ENCODE peak calls at places on chromosome 12, in ten cellular contexts. Y, V, L, O, S, J, H, B, A and D are unnamed samples. For H3K36me3 and H3K27me3, the result is how much of the 10 kb centered on the place peaks cover.

GRCh38 chr12:43206396-43206795 is 345.6 kb downstream of the ADAMTS20 start:
- DNase-seq in J (no peak), L (no peak), S (peak), B (no peak), Y (no peak), H (no peak), A (no peak), O (no peak), V (no peak), D (no peak)

GRCh38 chr12:81930037-81930436 is 170.9 kb upstream of the PPFIA2 start:
- DNase-seq in L (no peak), V (no peak), B (no peak), A (no peak), O (no peak), Y (no peak), J (no peak), S (no peak), H (no peak), D (no peak)

GRCh38 chr12:77324763-77325468 is 259.5 kb upstream of the E2F7 start:
- DNase-seq in V (no peak), J (peak), Y (peak), A (peak), B (peak), O (peak), H (no peak), L (peak), S (peak), D (peak)

GRCh38 chr12:8562310-8562709 is 21.6 kb upstream of the CLEC4E start:
- DNase-seq in H (no peak), L (no peak), A (peak), O (no peak), Y (no peak), J (no peak), V (peak), S (no peak), B (no peak), D (no peak)

GRCh38 chr12:16323638-16324037 is 23.8 kb upstream of the MGST1 start:
- DNase-seq in H (no peak), A (no peak), L (no peak), V (no peak), Y (no peak), S (no peak), B (no peak), O (no peak), J (no peak), D (no peak)

GRCh38 chr12:78385541-78385940 is 479.0 kb upstream of the SYT1 start:
- DNase-seq in O (no peak), J (no peak), S (no peak), Y (no peak), A (no peak), L (no peak), H (no peak), V (no peak), B (no peak), D (no peak)

GRCh38 chr12:112944028-112944690 is 5.9 kb downstream of the OAS3 start:
- DNase-seq in O (no peak), Y (no peak), L (no peak), S (no peak), H (no peak), B (no peak), J (no peak), V (no peak), A (no peak), D (no peak)

GRCh38 chr12:524167-524951 is 64.6 kb downstream of the B4GALNT3 start:
- DNase-seq in A (no peak), O (no peak), Y (no peak), H (no peak), L (no peak), V (no peak), S (peak), B (no peak), J (no peak), D (no peak)

GRCh38 chr12:40058721-40059190 is 47.1 kb downstream of the SLC2A13 start:
- DNase-seq in H (no peak), Y (no peak), V (no peak), J (peak), L (no peak), O (no peak), A (no peak), B (no peak), S (peak), D (no peak)

GRCh38 chr12:26878661-26879119 is 45.7 kb upstream of the ITPR2 start:
- DNase-seq in Y (peak), O (peak), L (no peak), S (no peak), H (no peak), B (peak), A (peak), V (peak), J (peak), D (peak)

GRCh38 chr12:2384029-2384386 is 331.2 kb downstream of the CACNA1C start:
- DNase-seq in A (no peak), H (no peak), J (no peak), V (no peak), B (peak), S (no peak), L (no peak), O (peak), Y (no peak), D (no peak)

GRCh38 chr12:95922231-95922630 is 20.2 kb downstream of the CCDC38 start:
- DNase-seq in H (no peak), S (peak), Y (no peak), L (no peak), A (no peak), O (no peak), B (no peak), J (no peak), V (peak), D (no peak)

GRCh38 chr12:121894633-121895032 is 6.0 kb downstream of the PSMD9 start:
- DNase-seq in Y (no peak), L (no peak), H (no peak), V (peak), S (no peak), A (peak), O (peak), B (no peak), J (peak), D (no peak)

GRCh38 chr12:112527501-112527900 is 108.8 kb downstream of the PTPN11 start:
- DNase-seq in O (no peak), A (no peak), J (no peak), H (no peak), Y (no peak), L (no peak), S (no peak), B (no peak), V (no peak), D (no peak)

GRCh38 chr12:12901158-12901791 is 9.9 kb downstream of the GPRC5A start:
- DNase-seq in Y (peak), A (no peak), J (peak), O (peak), L (no peak), H (no peak), B (peak), S (peak), V (no peak), D (no peak)

GRCh38 chr12:124754949-124755800 is 108.5 kb downstream of the SCARB1 start:
- DNase-seq in A (peak), S (peak), V (peak), B (peak), O (peak), J (peak), L (no peak), H (no peak), Y (peak), D (no peak)

GRCh38 chr12:21583587-21583986 is 21.1 kb downstream of the GYS2 start:
- DNase-seq in A (no peak), B (no peak), J (no peak), L (no peak), H (no peak), V (no peak), O (no peak), S (no peak), Y (no peak), D (no peak)

GRCh38 chr12:123896786-123897185 is 75.8 kb downstream of the CCDC92 start:
- DNase-seq in Y (no peak), V (no peak), O (no peak), L (no peak), B (no peak), J (no peak), S (no peak), H (no peak), A (no peak), D (no peak)

GRCh38 chr12:16352481-16352880 is 5.0 kb downstream of the MGST1 start:
- DNase-seq in H (no peak), B (no peak), A (no peak), J (no peak), Y (no peak), O (no peak), L (no peak), V (no peak), S (peak), D (no peak)

GRCh38 chr12:125329239-125330238 is 264.3 kb downstream of the AACS start:
- DNase-seq in S (no peak), Y (no peak), B (no peak), L (peak), J (no peak), H (no peak), V (no peak), O (no peak), A (no peak), D (no peak)

GRCh38 chr12:9673404-9674225 is 4.1 kb downstream of the CLEC2D start:
- DNase-seq in Y (peak), B (peak), O (peak), A (no peak), V (no peak), S (peak), H (peak), J (peak), L (no peak), D (peak)

GRCh38 chr12:128986957-128987356 is 133.7 kb downstream of the GLT1D1 start:
- DNase-seq in A (no peak), J (no peak), Y (no peak), L (no peak), B (no peak), S (no peak), V (no peak), H (no peak), O (no peak), D (no peak)

GRCh38 chr12:91098942-91099341 is 12.4 kb downstream of the LUM start:
- DNase-seq in O (peak), V (no peak), H (no peak), S (peak), B (no peak), A (peak), J (peak), Y (peak), L (no peak), D (no peak)

GRCh38 chr12:4434299-4434698 is 11.3 kb downstream of the FGF6 start:
- DNase-seq in A (no peak), S (no peak), O (no peak), J (no peak), V (no peak), B (no peak), Y (no peak), H (no peak), L (no peak), D (no peak)

GRCh38 chr12:2387051-2387834 is 334.5 kb downstream of the CACNA1C start:
- DNase-seq in A (no peak), J (no peak), V (no peak), L (no peak), S (no peak), Y (no peak), O (no peak), H (no peak), B (no peak), D (no peak)

GRCh38 chr12:108305520-108305919 is 33.6 kb downstream of the CMKLR1 start:
- DNase-seq in V (no peak), J (peak), B (peak), A (peak), Y (peak), O (peak), H (no peak), L (no peak), S (peak), D (no peak)

GRCh38 chr12:106248177-106248848 is 493 bp upstream of the CKAP4 start:
- DNase-seq in L (peak), J (peak), H (no peak), Y (peak), A (peak), V (no peak), S (peak), B (peak), O (peak), D (peak)

GRCh38 chr12:49945394-49946080 is 5.0 kb upstream of the AQP2 start:
- DNase-seq in J (peak), L (peak), H (peak), Y (peak), S (peak), B (peak), V (peak), O (peak), A (peak), D (peak)
- H3K4me3 ChIP-seq in J (no peak), L (peak), H (peak), Y (no peak), S (no peak), B (no peak), V (peak), O (no peak), A (peak), D (peak)

GRCh38 chr12:105047303-105047702 is 37.0 kb downstream of the ALDH1L2 start:
- DNase-seq in A (no peak), H (no peak), Y (no peak), V (no peak), O (no peak), L (no peak), S (no peak), J (no peak), B (no peak), D (no peak)

GRCh38 chr12:105051981-105052380 is 32.3 kb downstream of the ALDH1L2 start:
- DNase-seq in B (no peak), H (no peak), L (no peak), V (peak), S (no peak), J (no peak), O (no peak), A (no peak), Y (no peak), D (no peak)

GRCh38 chr12:105048315-105048714 is 35.9 kb downstream of the ALDH1L2 start:
- DNase-seq in J (no peak), A (no peak), O (no peak), L (no peak), Y (no peak), V (no peak), B (no peak), H (no peak), S (no peak), D (no peak)

GRCh38 chr12:105057174-105057573 is 27.1 kb downstream of the ALDH1L2 start:
- DNase-seq in O (no peak), H (no peak), J (no peak), S (no peak), B (no peak), L (no peak), V (no peak), A (no peak), Y (no peak), D (peak)

DNA sequence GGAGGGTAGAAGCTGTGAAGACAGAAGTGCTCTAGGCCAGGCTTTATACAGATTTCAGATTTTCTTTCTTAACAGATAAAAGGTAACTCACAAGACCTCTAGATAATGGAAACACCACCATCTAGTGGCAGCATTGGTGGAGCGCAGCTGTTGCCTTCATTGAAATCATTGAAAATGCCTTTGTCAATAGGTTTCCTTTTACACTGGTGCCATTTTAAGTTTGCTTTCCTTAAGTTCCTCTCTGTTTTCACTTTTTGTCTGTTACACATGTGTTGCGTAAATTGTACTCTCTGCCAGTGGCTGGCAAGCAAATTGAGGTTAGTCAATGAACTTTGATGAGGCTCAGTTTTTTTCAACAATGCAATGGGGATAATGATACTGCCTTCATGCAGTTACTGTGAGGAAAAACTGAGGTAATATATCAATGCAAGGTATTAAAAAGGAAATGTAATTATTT is 31.1 kb downstream of the ALDH1L2 start:
- DNase-seq in J (peak), L (peak), S (peak), A (peak), H (peak), Y (peak), O (peak), V (peak), B (peak), D (peak)
- H3K36me3 ChIP-seq in J (under half), L (under half), S (under half), A (under half), H (under half), Y (under half), O (under half), V (under half), B (under half), D (under half)

GRCh38 chr12:114399664-114400211 is 6.2 kb downstream of the TBX5 start:
- DNase-seq in V (no peak), B (no peak), O (no peak), Y (no peak), L (peak), S (peak), H (no peak), J (peak), A (no peak), D (no peak)
- H3K27me3 ChIP-seq in V (under half), B (half or more), O (under half), Y (under half), L (half or more), S (half or more), H (half or more), J (half or more), A (under half), D (under half)

GRCh38 chr12:94623161-94623920 is 27.0 kb downstream of the TMCC3 start:
- DNase-seq in A (no peak), H (no peak), J (no peak), Y (no peak), B (no peak), O (no peak), L (no peak), S (peak), V (no peak), D (no peak)
- H3K4me3 ChIP-seq in A (no peak), H (no peak), J (no peak), Y (no peak), B (no peak), O (no peak), L (no peak), S (no peak), V (no peak), D (no peak)

DNA sequence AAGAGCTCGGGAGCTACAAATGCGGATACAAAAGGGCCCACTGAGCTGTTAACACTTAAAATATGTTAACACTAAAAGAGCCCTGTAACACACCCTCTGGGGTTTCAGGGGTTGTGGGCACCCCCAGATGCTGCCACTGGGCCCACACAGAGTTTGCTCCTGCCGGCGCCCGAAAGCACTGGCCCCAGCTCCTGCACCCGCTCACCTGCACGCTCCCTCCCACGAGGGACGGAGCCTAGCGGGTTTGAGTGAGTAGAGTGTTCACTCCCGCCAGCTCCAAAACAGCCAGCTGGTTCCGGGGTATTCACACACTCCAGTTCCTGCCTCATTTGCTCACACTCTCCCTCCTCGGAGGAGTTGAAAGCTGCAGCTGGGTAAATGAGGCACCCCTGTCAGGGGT is 357.7 kb downstream of the ETNK1 start:
- DNase-seq in H (no peak), Y (no peak), A (no peak), S (no peak), O (no peak), J (no peak), V (no peak), L (no peak), B (no peak), D (no peak)
- H3K36me3 ChIP-seq in H (under half), Y (under half), A (under half), S (under half), O (under half), J (under half), V (under half), L (under half), B (under half), D (under half)

DNA sequence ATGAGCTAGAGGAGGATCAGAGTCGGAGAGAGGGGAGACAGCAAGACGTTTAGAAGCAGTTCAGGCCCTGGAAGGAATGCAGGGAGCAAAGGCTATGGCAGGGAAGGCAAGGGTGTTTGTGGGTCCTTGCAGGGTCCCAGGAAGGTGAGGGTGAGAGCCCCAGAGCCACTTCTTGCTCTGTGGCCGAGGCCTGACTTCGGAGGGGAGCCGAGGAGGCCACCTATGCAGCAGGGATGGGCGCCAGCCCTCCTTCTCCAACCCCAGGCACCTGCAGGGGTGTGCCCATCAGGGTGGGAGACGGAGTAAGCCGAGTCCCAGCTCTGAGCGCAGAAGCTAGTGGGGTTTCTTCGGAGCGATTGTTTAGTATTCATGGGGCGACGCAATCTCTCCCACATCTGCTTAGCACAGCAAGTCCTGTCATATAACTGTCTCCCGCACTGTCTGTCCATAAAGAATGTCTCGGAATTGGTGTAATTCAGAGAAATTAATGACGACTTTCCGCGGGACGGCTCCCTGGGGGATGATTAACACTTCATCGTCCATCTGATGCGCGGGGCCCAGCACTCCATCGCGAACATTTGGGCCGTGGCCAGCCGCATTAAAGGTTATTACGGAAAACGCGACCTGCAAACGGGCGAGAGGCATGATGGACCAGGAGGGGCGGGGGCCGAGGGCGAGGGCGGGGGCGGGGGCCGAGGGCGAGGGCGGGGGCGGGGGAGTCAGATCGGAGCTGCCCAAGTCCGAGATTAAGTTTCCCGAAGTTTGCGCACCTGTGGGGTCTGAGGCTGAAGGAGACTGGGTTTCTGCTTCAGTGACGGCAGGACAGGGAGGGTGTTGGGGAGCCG is 12.3 kb upstream of the CALCOCO1 start:
- DNase-seq in O (no peak), J (no peak), V (no peak), B (no peak), Y (no peak), S (no peak), A (no peak), H (no peak), L (no peak), D (no peak)
- H3K27me3 ChIP-seq in O (under half), J (under half), V (under half), B (half or more), Y (under half), S (under half), A (under half), H (under half), L (half or more), D (under half)

GRCh38 chr12:75329918-75330826 is at the start of gene CAPS2:
- DNase-seq in H (peak), O (peak), S (peak), Y (peak), A (peak), B (peak), V (peak), J (peak), L (peak), D (peak)
- H3K4me3 ChIP-seq in H (peak), O (peak), S (peak), Y (peak), A (peak), B (peak), V (peak), J (peak), L (peak), D (peak)

DNA sequence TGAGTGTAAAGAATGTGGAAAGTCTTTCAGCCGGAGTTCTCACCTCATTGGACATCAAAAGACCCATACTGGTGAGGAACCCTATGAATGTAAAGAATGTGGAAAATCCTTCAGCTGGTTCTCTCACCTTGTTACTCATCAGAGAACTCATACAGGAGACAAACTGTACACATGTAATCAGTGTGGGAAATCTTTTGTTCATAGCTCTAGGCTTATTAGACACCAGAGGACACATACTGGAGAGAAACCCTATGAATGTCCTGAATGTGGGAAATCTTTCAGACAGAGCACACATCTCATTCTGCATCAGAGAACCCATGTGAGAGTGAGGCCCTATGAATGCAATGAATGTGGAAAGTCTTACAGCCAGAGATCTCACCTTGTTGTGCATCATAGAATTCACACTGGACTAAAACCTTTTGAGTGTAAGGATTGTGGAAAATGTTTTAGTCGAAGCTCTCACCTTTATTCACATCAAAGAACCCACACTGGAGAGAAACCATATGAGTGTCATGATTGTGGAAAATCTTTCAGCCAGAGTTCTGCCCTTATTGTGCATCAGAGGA is 25.1 kb upstream of the ZNF268 start:
- DNase-seq in A (no peak), H (no peak), S (no peak), L (no peak), V (no peak), O (no peak), J (no peak), B (no peak), Y (no peak), D (no peak)
- H3K36me3 ChIP-seq in A (under half), H (under half), S (under half), L (half or more), V (half or more), O (under half), J (under half), B (under half), Y (under half), D (under half)